ENCODE peak calls at places on chromosomes 16 and 17, in ten cellular contexts. W is left ventricle myocardium inferior, G is adrenal gland, H is tibial nerve, D is body of pancreas, X is neural progenitor cell, V is K562, T is heart right ventricle, Z is colonic mucosa, C is sigmoid colon. Q is an unnamed sample.

GRCh38 chr17:28118362-28118761 is 75.9 kb downstream of the NLK start:
- DNase-seq in W (no peak), G (no peak), H (no peak), D (no peak), X (no peak), V (no peak), T (no peak), Z (no peak), C (no peak), Q (no peak)

GRCh38 chr17:39181303-39181702 is 15.3 kb upstream of the ARL5C start:
- DNase-seq in W (no peak), G (no peak), H (no peak), D (no peak), X (no peak), V (no peak), T (no peak), Z (no peak), C (no peak), Q (no peak)

GRCh38 chr17:8894673-8895578 is 27.5 kb upstream of the PIK3R6 start:
- DNase-seq in W (peak; percentile 53), G (peak; percentile 50), H (peak; percentile 70), D (peak; percentile 66), X (peak; percentile 75), V (peak; percentile 64), T (peak; percentile 61), Z (peak; percentile 59), C (no peak), Q (no peak)

GRCh38 chr17:33964344-33964979 is 290.6 kb upstream of the CCL2 start:
- DNase-seq in W (no peak), G (no peak), H (no peak), D (no peak), X (no peak), V (peak; percentile 32), T (no peak), Z (peak; percentile 27), C (no peak), Q (no peak)

GRCh38 chr17:81200695-81201580 is 21.8 kb downstream of the CEP131 start:
- DNase-seq in W (no peak), G (peak; percentile 70), H (peak; percentile 83), D (peak; percentile 82), X (peak; percentile 62), V (peak; percentile 65), T (peak; percentile 66), Z (peak; percentile 75), C (no peak), Q (no peak)

GRCh38 chr16:74999208-74999682 is 421 bp downstream of the ZNRF1 start:
- DNase-seq in W (peak; percentile 34), G (peak; percentile 33), H (no peak), D (peak; percentile 41), X (no peak), V (peak; percentile 86), T (peak; percentile 23), Z (peak; percentile 33), C (peak; percentile 73), Q (no peak)

GRCh38 chr17:51461578-51462004 is 201.2 kb downstream of the UTP18 start:
- DNase-seq in W (peak; percentile 26), G (peak; percentile 62), H (peak; percentile 44), D (peak; percentile 64), X (peak; percentile 63), V (peak; percentile 76), T (peak; percentile 19), Z (peak; percentile 50), C (no peak), Q (no peak)

GRCh38 chr16:38941-39892 is 14.2 kb downstream of the POLR3K start:
- DNase-seq in W (no peak), G (no peak), H (no peak), D (no peak), X (no peak), V (peak; percentile 36), T (no peak), Z (peak; percentile 81), C (no peak), Q (no peak)

DNA sequence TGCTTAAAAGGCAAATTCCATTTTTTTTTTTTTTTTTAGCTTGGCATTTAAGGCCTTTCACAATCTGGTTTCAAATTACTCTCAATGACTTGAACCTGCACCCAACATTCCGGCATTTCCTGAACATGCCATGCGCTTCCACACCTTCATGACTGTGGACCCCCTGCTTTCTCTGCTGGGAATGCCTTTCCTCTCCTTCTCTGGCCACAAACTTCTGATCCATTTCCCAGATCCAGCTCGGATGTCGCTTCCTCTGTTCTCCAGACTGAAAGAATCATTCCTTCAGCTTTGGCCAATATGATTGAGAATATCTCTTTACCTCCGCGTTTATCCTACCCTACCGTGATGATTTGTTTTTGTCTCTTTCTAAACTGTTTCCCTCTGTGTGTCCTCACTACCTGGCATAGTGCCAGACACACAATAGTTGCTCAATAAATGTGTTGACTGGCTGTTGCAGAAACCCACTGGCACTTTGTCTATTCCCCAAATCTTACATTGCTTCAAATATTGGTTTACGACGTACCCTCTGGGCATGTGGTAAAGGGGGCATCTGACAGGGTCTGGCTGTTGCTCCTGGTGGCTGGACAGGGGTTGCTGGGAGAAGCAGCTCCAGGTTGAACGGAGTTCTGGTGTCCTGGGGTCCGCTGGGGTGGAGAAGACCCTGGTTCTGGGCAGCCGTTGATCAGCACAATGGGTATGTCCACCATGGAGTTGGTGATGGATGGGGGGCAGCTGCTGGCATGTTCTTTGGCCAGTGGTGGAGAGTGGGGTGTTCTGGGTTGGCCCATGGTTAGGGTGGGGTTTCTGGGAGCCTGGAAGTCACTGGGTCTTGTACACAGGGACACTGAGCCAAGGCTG is 14.7 kb downstream of the TNS4 start:
- DNase-seq in W (no peak), G (no peak), H (peak; percentile 57), D (no peak), X (no peak), V (no peak), T (no peak), Z (no peak), C (no peak), Q (no peak)
- TF ChIP-seq CTCF in W (no peak), G (no peak), H (no peak), D (no peak), X (no peak), V (no peak), T (no peak), Z (no peak), C (no peak), Q (no peak)

DNA sequence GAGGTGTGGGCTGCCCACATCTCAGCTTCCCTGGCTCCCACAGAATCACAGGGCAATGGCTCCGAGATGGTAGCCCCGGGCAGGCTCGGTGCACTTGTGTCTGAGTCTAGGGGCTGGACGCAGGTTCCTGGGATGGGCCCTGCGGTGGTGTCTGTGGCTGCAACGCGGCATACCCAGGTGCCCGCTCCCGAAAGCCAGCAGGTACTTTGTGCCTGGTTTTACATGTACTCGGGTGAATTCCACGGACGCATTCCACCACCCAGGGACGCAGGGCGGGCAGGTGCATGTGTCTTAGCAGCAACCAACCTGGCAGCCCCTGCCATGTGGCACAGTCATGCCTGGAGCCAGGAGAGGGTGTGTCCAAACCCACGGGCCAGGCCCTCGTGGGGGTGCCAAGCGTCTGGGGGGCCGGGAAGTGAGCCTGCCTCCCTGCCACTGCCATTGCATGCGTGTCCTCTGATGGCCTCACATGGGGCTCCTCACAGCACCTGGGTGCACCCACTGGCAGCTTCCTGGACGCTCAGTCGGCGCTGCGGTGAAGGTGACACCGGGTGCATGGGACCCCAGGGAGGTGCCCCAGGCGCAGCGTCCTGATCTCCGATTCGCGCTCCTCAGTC is 4.4 kb upstream of the TMEM204 start:
- DNase-seq in W (no peak), G (no peak), H (no peak), D (no peak), X (no peak), V (no peak), T (no peak), Z (no peak), C (no peak), Q (no peak)
- H3K4me1 ChIP-seq in W (peaks cover 71% of the 10 kb centered on the region), G (peaks cover 13% of the 10 kb centered on the region), H (no peaks in the 10 kb centered on the region), D (peaks cover 19% of the 10 kb centered on the region), X (no peaks in the 10 kb centered on the region), V (peaks cover 4% of the 10 kb centered on the region), T (peaks cover 68% of the 10 kb centered on the region), Z (no peaks in the 10 kb centered on the region), C (peaks cover 46% of the 10 kb centered on the region), Q (peaks cover 27% of the 10 kb centered on the region)

DNA sequence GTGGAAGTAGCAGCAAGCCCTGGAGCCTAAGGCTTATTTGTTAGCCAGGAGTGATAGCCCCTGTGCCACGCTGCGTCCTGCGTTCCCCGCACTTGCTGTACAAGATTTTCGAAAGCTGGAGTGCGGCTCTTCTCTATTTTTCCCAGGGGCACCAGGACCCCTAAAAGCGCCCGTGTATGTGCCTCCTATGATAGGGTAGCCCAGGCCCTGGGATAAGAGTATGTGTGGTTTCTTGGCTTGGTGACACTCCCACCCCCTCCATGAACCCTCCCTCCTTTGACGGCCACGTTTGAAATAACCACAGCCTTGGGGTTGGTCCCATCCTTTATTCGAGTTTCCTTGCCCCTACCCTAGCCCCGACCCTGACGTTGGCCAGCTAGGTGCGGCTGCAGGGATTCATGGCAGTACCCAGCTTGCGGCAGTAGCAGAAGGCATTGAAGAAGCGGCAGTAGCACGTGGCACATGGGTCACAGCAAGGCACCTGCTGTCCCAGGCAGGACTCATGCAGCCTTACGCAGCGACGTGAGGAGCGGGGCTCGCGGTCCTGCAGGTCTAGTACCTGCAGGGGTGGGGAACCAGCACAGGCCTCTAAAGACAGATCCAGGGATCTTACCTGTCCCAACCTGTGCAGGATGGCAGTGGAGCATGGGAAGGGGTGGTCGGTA is 955 bp downstream of the AGRP start:
- DNase-seq in W (no peak), G (no peak), H (no peak), D (no peak), X (no peak), V (no peak), T (no peak), Z (peak; percentile 24), C (no peak), Q (no peak)
- H3K27ac ChIP-seq in W (peak overlapping the region; percentile 95), G (peak overlapping the region; percentile 97), H (peak overlapping the region; percentile 88), D (peak overlapping the region; percentile 98), X (no peak overlapping the region), V (peak overlapping the region; percentile 91), T (peak overlapping the region; percentile 91), Z (no peak overlapping the region), C (peak overlapping the region; percentile 80), Q (no peak overlapping the region)

GRCh38 chr17:60585887-60586286 is 14.1 kb upstream of the PPM1D start:
- DNase-seq in W (no peak), G (no peak), H (no peak), D (no peak), X (no peak), V (no peak), T (no peak), Z (no peak), C (no peak), Q (no peak)

GRCh38 chr17:60590075-60590474 is 9.9 kb upstream of the PPM1D start:
- DNase-seq in W (no peak), G (no peak), H (no peak), D (no peak), X (no peak), V (no peak), T (no peak), Z (no peak), C (no peak), Q (no peak)

GRCh38 chr17:60583008-60583407 is 17.0 kb upstream of the PPM1D start:
- DNase-seq in W (no peak), G (no peak), H (no peak), D (no peak), X (no peak), V (no peak), T (no peak), Z (no peak), C (no peak), Q (no peak)

DNA sequence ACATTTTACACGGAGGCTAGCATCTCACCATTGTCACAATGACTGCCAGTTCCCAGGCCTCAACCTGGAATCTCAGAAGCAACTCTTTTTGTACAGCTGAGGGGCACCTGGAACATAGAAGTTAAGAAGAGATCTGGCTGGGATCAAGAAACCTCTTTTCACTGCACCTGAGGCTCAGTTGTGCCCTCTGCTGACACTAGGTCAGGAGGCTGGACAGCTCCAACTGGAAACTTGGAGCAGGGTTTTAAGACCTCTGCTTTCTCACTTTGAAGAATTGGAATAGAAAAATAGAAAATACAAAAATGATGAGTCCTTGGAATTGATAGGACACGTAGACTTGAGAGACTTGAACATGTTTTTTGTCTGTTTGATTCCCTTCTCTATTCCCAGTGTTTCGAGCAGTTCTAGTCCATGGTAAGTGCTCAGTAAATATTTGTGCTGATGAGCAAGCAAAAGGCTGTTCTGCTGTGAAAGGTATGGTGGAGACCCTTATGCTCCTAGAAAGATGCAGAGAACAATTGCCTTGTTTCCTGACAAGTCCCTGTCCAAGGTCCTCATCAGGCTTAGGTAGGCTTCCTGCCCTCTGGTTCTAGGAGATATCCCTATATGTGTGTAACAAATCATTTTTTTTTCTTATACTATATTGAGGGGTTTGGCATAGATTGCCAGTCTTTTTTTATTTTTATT is 13.6 kb upstream of the PPM1D start:
- DNase-seq in W (no peak), G (no peak), H (no peak), D (no peak), X (peak; percentile 54), V (no peak), T (no peak), Z (no peak), C (no peak), Q (no peak)
- TF ChIP-seq CTCF in W (peak; percentile 43), G (no peak), H (no peak), D (no peak), X (peak; percentile 53), V (peak; percentile 47), T (peak; percentile 32), Z (no peak), C (no peak), Q (no peak)

Q was measured in thoracic aorta.